ENCODE peak calls at places on chromosomes 13 and 19, in four cellular contexts. B is CD8-positive, alpha-beta memory T cell; T is SK-N-SH; E is heart right ventricle. M is an unnamed sample.

GRCh38 chr19:3986260-3987041 is 1.2 kb upstream of the EEF2 start:
- DNase-seq in B (peak; percentile 45), T (peak; percentile 68), E (no peak), M (no peak)

GRCh38 chr13:56352356-56352755 is 788.4 kb upstream of the PRR20A start:
- DNase-seq in B (no peak), T (no peak), E (no peak), M (no peak)

GRCh38 chr13:33452873-33453558 is 167.5 kb upstream of the STARD13 start:
- DNase-seq in B (no peak), T (no peak), E (no peak), M (no peak)

GRCh38 chr19:4284176-4284958 is 5.3 kb downstream of the SHD start:
- DNase-seq in B (no peak), T (peak; percentile 93), E (no peak), M (no peak)

GRCh38 chr19:5436101-5436947 is 18.9 kb upstream of the ZNRF4 start:
- DNase-seq in B (no peak), T (peak; percentile 99), E (no peak), M (no peak)

GRCh38 chr19:4354897-4355296 is 11.5 kb downstream of the MPND start:
- DNase-seq in B (no peak), T (no peak), E (no peak), M (no peak)

GRCh38 chr19:41310031-41310831 is at the start of gene CCDC97:
- DNase-seq in B (peak; percentile 81), T (peak; percentile 94), E (peak; percentile 89), M (peak; percentile 90)

GRCh38 chr13:42322806-42323205 is 50.9 kb downstream of the AKAP11 start:
- DNase-seq in B (no peak), T (no peak), E (no peak), M (no peak)

GRCh38 chr13:100694722-100695644 is 20.4 kb upstream of the TMTC4 start:
- DNase-seq in B (no peak), T (peak; percentile 58), E (no peak), M (peak; percentile 42)

GRCh38 chr19:1086618-1087017 is 8.6 kb downstream of the POLR2E start:
- DNase-seq in B (no peak), T (no peak), E (no peak), M (no peak)
- H3K4me1 ChIP-seq in B (peaks cover 59% of the 10 kb centered on the region), T (peaks cover 9% of the 10 kb centered on the region), E (peaks cover 18% of the 10 kb centered on the region), M (peaks cover 65% of the 10 kb centered on the region)

GRCh38 chr19:30856376-30856775 is 484.2 kb downstream of the ZNF536 start:
- DNase-seq in B (no peak), T (no peak), E (no peak), M (no peak)

GRCh38 chr19:30855475-30855874 is 483.3 kb downstream of the ZNF536 start:
- DNase-seq in B (no peak), T (no peak), E (no peak), M (no peak)

GRCh38 chr19:30857388-30857787 is 485.2 kb downstream of the ZNF536 start:
- DNase-seq in B (no peak), T (no peak), E (no peak), M (no peak)

GRCh38 chr19:30857966-30858490 is 485.8 kb downstream of the ZNF536 start:
- DNase-seq in B (no peak), T (no peak), E (no peak), M (no peak)

DNA sequence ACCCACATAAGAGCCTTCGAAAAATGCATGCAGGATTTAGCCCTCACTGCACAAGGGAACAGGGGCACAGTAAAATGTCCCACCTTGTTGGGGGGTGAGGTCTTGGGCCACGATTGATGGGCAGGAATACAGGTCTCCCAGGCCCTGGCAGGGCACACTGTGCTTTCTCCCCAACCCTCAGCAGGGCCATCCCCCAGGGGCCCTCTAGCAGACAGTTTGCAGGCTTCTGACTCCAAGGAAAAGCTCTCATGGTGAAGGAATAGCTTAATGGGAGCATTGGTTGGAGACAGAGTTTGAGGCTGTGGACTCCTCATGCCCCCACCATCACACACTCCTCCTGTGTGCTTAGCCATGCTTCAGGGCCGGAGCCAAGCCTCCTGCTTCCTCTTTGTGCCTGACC is 484.6 kb downstream of the ZNF536 start:
- DNase-seq in B (no peak), T (no peak), E (no peak), M (no peak)
- H3K9me3 ChIP-seq in B (no peaks in the 10 kb centered on the region), T (no peaks in the 10 kb centered on the region), E (no peaks in the 10 kb centered on the region), M (no peaks in the 10 kb centered on the region)

DNA sequence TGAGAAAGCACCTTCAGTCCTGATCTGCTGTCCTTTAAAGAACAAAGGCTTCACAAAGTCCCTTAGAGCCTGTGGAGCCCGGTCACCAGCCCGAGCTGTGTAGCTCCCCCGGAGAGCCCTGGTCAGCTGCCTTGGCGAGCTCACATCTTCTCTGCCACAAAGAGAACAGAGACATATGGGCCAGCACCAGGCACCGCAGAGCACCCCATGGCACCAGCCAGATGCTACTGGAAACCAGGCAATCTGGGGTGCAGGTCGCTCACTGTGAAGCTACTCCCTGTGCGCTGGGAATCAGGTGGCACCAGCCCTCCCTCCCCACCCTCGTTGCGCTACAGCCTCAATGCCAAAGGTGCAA is 44.3 kb upstream of the F7 start:
- DNase-seq in B (no peak), T (no peak), E (no peak), M (no peak)
- H3K27ac ChIP-seq in B (no peak overlapping the region), T (no peak overlapping the region), E (no peak overlapping the region), M (no peak overlapping the region)

GRCh38 chr13:103036268-103036667 is 29.9 kb downstream of the SLC10A2 start:
- DNase-seq in B (no peak), T (no peak), E (no peak), M (no peak)
- H3K4me1 ChIP-seq in B (no peaks in the 10 kb centered on the region), T (no peaks in the 10 kb centered on the region), E (no peaks in the 10 kb centered on the region), M (no peaks in the 10 kb centered on the region)

M was measured in left lung.